ENCODE peak calls at places on chromosome 4, in eight cellular contexts. L, I, F, K, Z, A, C and W are unnamed samples.

GRCh38 chr4:132493476-132493875 is 655.6 kb upstream of the PCDH10 start:
- DNase-seq in L (no peak), I (no peak), F (no peak), K (no peak), Z (no peak), A (no peak), C (no peak), W (no peak)

GRCh38 chr4:56755901-56756300 is 65.6 kb downstream of the SPINK2 start:
- DNase-seq in L (no peak), I (peak; percentile 70), F (no peak), K (no peak), Z (no peak), A (no peak), C (peak; percentile 42), W (no peak)

GRCh38 chr4:87007345-87008181 is 72.8 kb downstream of the AFF1 start:
- DNase-seq in L (peak; percentile 72), I (peak; percentile 33), F (no peak), K (peak; percentile 61), Z (peak; percentile 71), A (peak; percentile 69), C (peak; percentile 47), W (no peak)

GRCh38 chr4:155759372-155760252 is 791 bp downstream of the GUCY1B1 start:
- DNase-seq in L (peak; percentile 35), I (peak; percentile 9), F (no peak), K (peak; percentile 53), Z (peak; percentile 88), A (peak; percentile 77), C (peak; percentile 22), W (no peak)

GRCh38 chr4:155478336-155478825 is 101.6 kb upstream of the MAP9 start:
- DNase-seq in L (no peak), I (peak; percentile 7), F (no peak), K (no peak), Z (no peak), A (no peak), C (no peak), W (no peak)

GRCh38 chr4:38180456-38180855 is 220.3 kb downstream of the PTTG2 start:
- DNase-seq in L (no peak), I (peak; percentile 57), F (no peak), K (no peak), Z (no peak), A (no peak), C (peak; percentile 74), W (no peak)

GRCh38 chr4:102761478-102761790 is 666 bp upstream of the MANBA start:
- DNase-seq in L (no peak), I (peak; percentile 4), F (no peak), K (no peak), Z (no peak), A (no peak), C (no peak), W (no peak)

GRCh38 chr4:3017504-3017903 is 54.1 kb downstream of the GRK4 start:
- DNase-seq in L (no peak), I (no peak), F (no peak), K (no peak), Z (no peak), A (no peak), C (no peak), W (no peak)

GRCh38 chr4:178752954-178753525 is 1310.8 kb upstream of the AGA start:
- DNase-seq in L (no peak), I (no peak), F (no peak), K (no peak), Z (no peak), A (no peak), C (no peak), W (no peak)

GRCh38 chr4:128859887-128860774 is 50.6 kb downstream of the JADE1 start:
- DNase-seq in L (no peak), I (no peak), F (no peak), K (no peak), Z (no peak), A (no peak), C (no peak), W (no peak)

GRCh38 chr4:85496933-85497332 is 22.0 kb downstream of the ARHGAP24 start:
- DNase-seq in L (no peak), I (peak; percentile 84), F (no peak), K (no peak), Z (no peak), A (no peak), C (peak; percentile 64), W (no peak)

GRCh38 chr4:85498068-85498733 is 23.3 kb downstream of the ARHGAP24 start:
- DNase-seq in L (peak; percentile 68), I (peak; percentile 73), F (no peak), K (no peak), Z (peak; percentile 48), A (no peak), C (peak; percentile 71), W (no peak)

GRCh38 chr4:85499573-85499972 is 24.6 kb downstream of the ARHGAP24 start:
- DNase-seq in L (no peak), I (no peak), F (no peak), K (no peak), Z (no peak), A (no peak), C (no peak), W (no peak)

GRCh38 chr4:85496146-85496849 is 21.3 kb downstream of the ARHGAP24 start:
- DNase-seq in L (no peak), I (peak; percentile 63), F (no peak), K (no peak), Z (no peak), A (no peak), C (no peak), W (no peak)

DNA sequence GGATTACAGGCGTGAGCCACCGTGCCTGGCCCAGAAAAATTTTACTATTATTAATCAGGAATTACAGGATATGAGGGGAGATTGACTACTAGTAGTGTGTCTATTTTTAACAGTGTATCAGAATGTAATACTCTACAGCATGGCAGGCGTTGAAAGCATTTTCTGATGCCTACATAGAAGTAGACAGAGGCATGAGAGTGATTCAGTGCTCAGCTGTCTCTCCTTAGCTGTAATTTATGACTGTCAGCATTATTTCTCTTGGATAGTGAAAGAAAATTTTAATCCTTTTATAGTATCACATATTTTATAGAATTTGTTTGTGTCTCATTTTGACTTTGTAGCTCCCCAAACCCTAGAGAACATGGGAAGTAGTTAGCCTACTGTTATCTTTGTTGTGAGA is 20.7 kb downstream of the ARHGAP24 start:
- DNase-seq in L (no peak), I (no peak), F (no peak), K (no peak), Z (no peak), A (no peak), C (no peak), W (no peak)
- H3K4me3 ChIP-seq in L (no peak overlapping the region), I (peak overlapping the region; percentile 59), F (peak overlapping the region; percentile 28), K (no peak overlapping the region), Z (no peak overlapping the region), A (no peak overlapping the region), C (no peak overlapping the region), W (no peak overlapping the region)

DNA sequence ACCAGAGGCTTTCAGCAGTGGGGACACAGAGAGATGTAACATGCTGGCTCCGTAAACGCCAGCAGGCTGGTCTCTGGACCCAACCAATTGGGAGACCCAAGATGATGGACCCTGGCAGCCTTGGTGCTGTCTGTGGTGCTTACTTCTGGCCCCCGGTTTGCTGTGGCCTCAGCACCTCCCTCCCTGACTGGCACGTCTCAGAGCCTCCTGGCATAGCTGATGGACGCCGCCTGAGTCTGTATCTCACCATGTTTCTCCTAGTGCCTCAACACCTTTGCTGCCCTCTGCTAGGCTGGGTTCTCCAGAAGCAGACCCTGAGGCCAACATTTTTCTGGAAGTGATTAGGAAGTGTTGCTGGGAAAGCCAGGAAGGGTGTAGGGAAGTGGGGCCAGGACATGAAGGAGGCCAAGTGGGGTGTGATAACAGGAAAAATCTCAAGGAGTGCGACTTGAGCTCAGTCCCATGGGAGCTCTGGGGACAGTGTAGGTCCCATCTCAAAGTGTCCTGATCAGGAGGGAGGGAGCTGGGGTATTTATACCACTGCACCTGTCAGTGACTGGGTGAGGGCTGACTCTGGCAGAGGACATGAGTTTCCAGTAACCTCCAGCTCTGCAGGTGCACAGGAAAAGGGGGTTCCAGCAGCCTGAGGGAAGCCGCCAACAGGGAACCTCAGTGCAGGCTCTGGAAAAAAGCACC is 31.8 kb downstream of the PPP2R2C start:
- DNase-seq in L (no peak), I (no peak), F (no peak), K (peak; percentile 22), Z (no peak), A (no peak), C (no peak), W (no peak)
- H3K36me3 ChIP-seq in L (no peaks in the 10 kb centered on the region), I (no peaks in the 10 kb centered on the region), F (no peaks in the 10 kb centered on the region), K (no peaks in the 10 kb centered on the region), Z (no peaks in the 10 kb centered on the region), A (no peaks in the 10 kb centered on the region), C (no peaks in the 10 kb centered on the region), W (no peaks in the 10 kb centered on the region)

GRCh38 chr4:89755210-89755609 is 81.8 kb downstream of the SNCA start:
- DNase-seq in L (no peak), I (peak; percentile 15), F (no peak), K (no peak), Z (no peak), A (no peak), C (no peak), W (no peak)
- TF ChIP-seq CTCF in L (no peak), I (no peak), F (no peak), K (no peak), Z (no peak), A (peak; percentile 15), C (peak; percentile 3), W (no peak)

DNA sequence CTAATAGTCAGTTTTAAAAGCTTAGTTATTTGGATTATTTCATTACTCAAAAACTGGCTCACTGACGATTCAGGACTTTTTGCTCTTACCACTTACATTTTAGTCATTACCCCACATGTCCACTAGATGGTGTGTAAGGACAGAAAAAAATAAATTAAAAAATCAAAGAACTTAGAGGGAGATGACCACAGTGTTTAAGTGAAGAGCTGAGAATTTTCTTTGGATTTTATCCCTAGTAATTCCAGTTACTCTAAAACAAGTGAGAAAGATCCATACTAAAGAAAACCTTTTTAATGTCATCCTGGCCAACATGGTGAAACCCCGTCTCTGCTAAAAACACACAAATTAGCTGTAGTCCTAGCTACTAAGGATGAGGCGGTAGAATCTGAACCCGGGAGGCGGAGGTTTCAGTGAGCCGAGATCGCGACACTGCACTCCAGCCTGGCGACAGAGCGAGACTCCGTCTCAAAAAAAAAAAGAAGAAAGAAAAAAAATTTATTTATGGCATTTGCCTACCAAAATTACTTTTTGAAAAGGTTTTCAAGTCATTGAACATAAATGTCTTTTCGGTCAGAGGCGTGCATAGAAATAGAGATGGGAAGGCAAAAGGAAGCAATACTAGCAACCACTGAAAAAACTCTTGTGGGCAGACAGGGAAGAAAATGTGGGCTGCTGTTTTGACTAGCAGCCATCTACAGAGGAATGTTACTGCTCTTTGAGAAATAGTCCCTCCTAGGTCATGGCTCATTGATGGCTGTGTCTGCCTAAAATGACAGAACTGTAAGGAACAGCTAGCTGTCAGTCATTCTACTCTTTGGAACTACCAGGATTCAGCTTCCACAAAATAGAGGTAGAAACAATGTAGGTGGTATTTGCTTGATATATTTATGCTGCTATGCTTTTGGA is 26.6 kb upstream of the TMPRSS11B start:
- DNase-seq in L (no peak), I (peak; percentile 81), F (peak; percentile 56), K (no peak), Z (no peak), A (no peak), C (peak; percentile 51), W (no peak)
- H3K4me3 ChIP-seq in L (peak overlapping the region; percentile 41), I (peak overlapping the region; percentile 59), F (peak overlapping the region; percentile 26), K (no peak overlapping the region), Z (peak overlapping the region; percentile 11), A (peak overlapping the region; percentile 19), C (peak overlapping the region; percentile 32), W (peak overlapping the region; percentile 29)

GRCh38 chr4:6279582-6280289 is 10.1 kb downstream of the WFS1 start:
- DNase-seq in L (no peak), I (no peak), F (no peak), K (no peak), Z (no peak), A (no peak), C (no peak), W (no peak)
- H3K36me3 ChIP-seq in L (peaks cover 27% of the 10 kb centered on the region), I (no peaks in the 10 kb centered on the region), F (no peaks in the 10 kb centered on the region), K (no peaks in the 10 kb centered on the region), Z (peaks cover 10% of the 10 kb centered on the region), A (peaks cover 12% of the 10 kb centered on the region), C (no peaks in the 10 kb centered on the region), W (peaks cover 2% of the 10 kb centered on the region)